ENCODE peak calls at places on chromosomes 11 and 22, in six cellular contexts. One of them, this sample, is unnamed.

GRCh38 chr11:61918251-61919112 is 1.1 kb upstream of the RAB3IL1 start:
- DNase-seq in C1 segment of cervical spinal cord: no peak
- DNase-seq in OCI-LY7: no peak
- DNase-seq in CD8-positive, alpha-beta T cell: no peak
- DNase-seq in T-helper 9 cell: no peak
- DNase-seq in activated T-cell treated with anti-CD3 and anti-CD28 coated beads for 24 hours: no peak
- DNase-seq in this sample: no peak

GRCh38 chr11:1341928-1342524 is 32.6 kb upstream of the TOLLIP start:
- DNase-seq in T-helper 9 cell: no peak
- DNase-seq in CD8-positive, alpha-beta T cell: no peak
- DNase-seq in C1 segment of cervical spinal cord: no peak
- DNase-seq in OCI-LY7: no peak
- DNase-seq in activated T-cell treated with anti-CD3 and anti-CD28 coated beads for 24 hours: no peak
- DNase-seq in this sample: no peak

GRCh38 chr11:15053201-15053685 is 20.1 kb upstream of the CALCB start:
- DNase-seq in C1 segment of cervical spinal cord: no peak
- DNase-seq in T-helper 9 cell: no peak
- DNase-seq in OCI-LY7: no peak
- DNase-seq in CD8-positive, alpha-beta T cell: no peak
- DNase-seq in activated T-cell treated with anti-CD3 and anti-CD28 coated beads for 24 hours: no peak
- DNase-seq in this sample: no peak

GRCh38 chr11:117573326-117573725 is 223.7 kb downstream of the DSCAML1 start:
- DNase-seq in OCI-LY7: no peak
- DNase-seq in T-helper 9 cell: no peak
- DNase-seq in C1 segment of cervical spinal cord: no peak
- DNase-seq in activated T-cell treated with anti-CD3 and anti-CD28 coated beads for 24 hours: no peak
- DNase-seq in CD8-positive, alpha-beta T cell: no peak
- DNase-seq in this sample: no peak

GRCh38 chr22:24506802-24507438 is 11.8 kb downstream of the UPB1 start:
- DNase-seq in C1 segment of cervical spinal cord: no peak
- DNase-seq in activated T-cell treated with anti-CD3 and anti-CD28 coated beads for 24 hours: no peak
- DNase-seq in CD8-positive, alpha-beta T cell: no peak
- DNase-seq in OCI-LY7: peak; percentile 60
- DNase-seq in T-helper 9 cell: no peak
- DNase-seq in this sample: no peak

GRCh38 chr11:123238297-123238696 is 43.2 kb upstream of the CLMP start:
- DNase-seq in OCI-LY7: no peak
- DNase-seq in CD8-positive, alpha-beta T cell: no peak
- DNase-seq in T-helper 9 cell: no peak
- DNase-seq in activated T-cell treated with anti-CD3 and anti-CD28 coated beads for 24 hours: no peak
- DNase-seq in C1 segment of cervical spinal cord: no peak
- DNase-seq in this sample: no peak

GRCh38 chr11:66883021-66883968 is 26.4 kb downstream of the LRFN4 start:
- DNase-seq in OCI-LY7: peak; percentile 75
- DNase-seq in activated T-cell treated with anti-CD3 and anti-CD28 coated beads for 24 hours: peak; percentile 42
- DNase-seq in T-helper 9 cell: peak; percentile 51
- DNase-seq in C1 segment of cervical spinal cord: no peak
- DNase-seq in CD8-positive, alpha-beta T cell: peak; percentile 31
- DNase-seq in this sample: peak; percentile 56

GRCh38 chr11:111429066-111429506 is 50.0 kb upstream of the POU2AF1 start:
- DNase-seq in T-helper 9 cell: peak; percentile 23
- DNase-seq in C1 segment of cervical spinal cord: no peak
- DNase-seq in activated T-cell treated with anti-CD3 and anti-CD28 coated beads for 24 hours: peak; percentile 67
- DNase-seq in OCI-LY7: peak; percentile 85
- DNase-seq in CD8-positive, alpha-beta T cell: no peak
- DNase-seq in this sample: peak; percentile 56

GRCh38 chr22:24186352-24186740 is 5.1 kb downstream of the SUSD2 start:
- DNase-seq in OCI-LY7: no peak
- DNase-seq in activated T-cell treated with anti-CD3 and anti-CD28 coated beads for 24 hours: no peak
- DNase-seq in C1 segment of cervical spinal cord: no peak
- DNase-seq in T-helper 9 cell: no peak
- DNase-seq in CD8-positive, alpha-beta T cell: no peak
- DNase-seq in this sample: no peak

GRCh38 chr22:44666207-44666585 is 35.8 kb upstream of the PRR5 start:
- DNase-seq in OCI-LY7: no peak
- DNase-seq in T-helper 9 cell: no peak
- DNase-seq in activated T-cell treated with anti-CD3 and anti-CD28 coated beads for 24 hours: no peak
- DNase-seq in C1 segment of cervical spinal cord: no peak
- DNase-seq in CD8-positive, alpha-beta T cell: no peak
- DNase-seq in this sample: no peak